ENCODE peak calls at places on chromosome 2, in four cellular contexts. T, I, P and A are unnamed samples.

GRCh38 chr2:52387937-52388590 is 1356.1 kb upstream of the NRXN1 start:
- DNase-seq in T (no peak), I (no peak), P (no peak), A (no peak)

GRCh38 chr2:138059967-138060635 is 95.8 kb downstream of the HNMT start:
- DNase-seq in T (peak; percentile 37), I (peak; percentile 68), P (peak; percentile 74), A (peak; percentile 65)

GRCh38 chr2:50529600-50530218 is 502.2 kb downstream of the NRXN1 start:
- DNase-seq in T (no peak), I (peak; percentile 72), P (no peak), A (peak; percentile 66)

GRCh38 chr2:158914066-158914465 is 54.4 kb upstream of the TANC1 start:
- DNase-seq in T (no peak), I (no peak), P (no peak), A (no peak)

GRCh38 chr2:154697422-154698237 is 865 bp upstream of the KCNJ3 start:
- DNase-seq in T (no peak), I (no peak), P (peak; percentile 84), A (no peak)

GRCh38 chr2:72988041-72988440 is 70.7 kb downstream of the EMX1 start:
- DNase-seq in T (no peak), I (no peak), P (peak; percentile 51), A (no peak)

GRCh38 chr2:222655406-222655747 is 515 bp downstream of the FARSB start:
- DNase-seq in T (no peak), I (peak; percentile 49), P (no peak), A (peak; percentile 12)

GRCh38 chr2:234492687-234493086 is 4.2 kb downstream of the ARL4C start:
- DNase-seq in T (no peak), I (no peak), P (no peak), A (no peak)

GRCh38 chr2:226813148-226813701 is 13.6 kb upstream of the IRS1 start:
- DNase-seq in T (no peak), I (peak; percentile 7), P (no peak), A (peak; percentile 55)

GRCh38 chr2:200618590-200619021 is 32.8 kb downstream of the AOX1 start:
- DNase-seq in T (no peak), I (peak; percentile 61), P (no peak), A (peak; percentile 75)

GRCh38 chr2:218017211-218018053 is 14.6 kb upstream of the TNS1 start:
- DNase-seq in T (no peak), I (no peak), P (peak; percentile 80), A (no peak)